ENCODE peak calls at places on chromosome 13, in five cellular contexts. L is WERI-Rb-1, G is heart left ventricle, N is thoracic aorta, Y is endothelial cell. I is an unnamed sample.
A peak's percentile ranks its signal among the peaks of the same experiment; 100 is the strongest.

GRCh38 chr13:110382830-110383229 is 75.7 kb downstream of the COL4A2 start:
- DNase-seq in Y (no peak), G (no peak), N (no peak), L (no peak), I (no peak)

GRCh38 chr13:110155072-110155471 is 151.9 kb downstream of the COL4A1 start:
- DNase-seq in Y (no peak), G (no peak), N (no peak), L (no peak), I (no peak)

GRCh38 chr13:24264976-24265375 is 44.4 kb upstream of the C1QTNF9 start:
- DNase-seq in Y (no peak), N (no peak), G (peak; percentile 68), L (no peak), I (no peak)

GRCh38 chr13:109155301-109155761 is 525.9 kb downstream of the MYO16 start:
- DNase-seq in G (no peak), N (no peak), Y (no peak), L (no peak), I (peak; percentile 56)

GRCh38 chr13:102261809-102262208 is 140.0 kb downstream of the FGF14 start:
- DNase-seq in N (no peak), L (no peak), Y (no peak), G (no peak), I (no peak)

GRCh38 chr13:24650157-24650556 is 30.1 kb upstream of the ATP12A start:
- DNase-seq in L (no peak), G (no peak), Y (no peak), N (no peak), I (peak; percentile 72)

GRCh38 chr13:27770809-27771208 is 21.5 kb upstream of the GSX1 start:
- DNase-seq in L (peak; percentile 47), N (no peak), G (no peak), Y (peak; percentile 44), I (no peak)

GRCh38 chr13:99150575-99151370 is 49.9 kb upstream of the UBAC2 start:
- DNase-seq in N (no peak), Y (no peak), L (no peak), G (no peak), I (peak; percentile 44)

GRCh38 chr13:39565036-39565949 is 37.7 kb downstream of the LHFPL6 start:
- DNase-seq in N (no peak), G (no peak), L (no peak), Y (no peak), I (peak; percentile 46)

GRCh38 chr13:29111446-29111845 is 291.3 kb downstream of the MTUS2 start:
- DNase-seq in Y (no peak), G (no peak), N (no peak), L (no peak), I (no peak)

GRCh38 chr13:59391696-59392095 is 772.0 kb downstream of the DIAPH3 start:
- DNase-seq in G (no peak), N (no peak), Y (peak; percentile 65), L (peak; percentile 35), I (peak; percentile 47)

GRCh38 chr13:20239748-20240147 is 7.6 kb upstream of the GJB6 start:
- DNase-seq in L (no peak), Y (no peak), G (no peak), N (no peak), I (no peak)

GRCh38 chr13:42078113-42078769 is 29.8 kb downstream of the DGKH start:
- DNase-seq in Y (no peak), L (no peak), N (no peak), G (no peak), I (no peak)
- TF ChIP-seq CTCF in Y (no peak), L (no peak), N (no peak), G (peak; percentile 43), I (no peak)

DNA sequence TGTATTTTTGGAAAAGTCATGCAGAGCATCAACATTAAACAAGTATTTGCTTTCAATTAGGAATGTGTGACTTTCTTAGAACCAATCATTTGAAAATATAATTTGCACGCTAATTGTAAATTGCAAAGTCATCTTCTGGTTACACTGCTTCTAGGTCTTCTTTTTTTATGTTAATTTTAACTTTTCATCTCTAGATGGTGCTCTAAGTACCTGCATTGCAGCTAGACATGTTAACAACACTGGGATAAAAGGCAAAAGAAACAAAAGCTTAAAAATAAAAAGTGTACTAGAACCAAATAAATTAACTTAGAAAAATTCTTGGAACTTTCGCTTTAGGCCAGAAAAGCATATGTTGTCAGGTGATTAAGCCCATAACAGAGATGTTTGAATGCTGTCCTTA is 2758.2 kb downstream of the PCDH9 start:
- DNase-seq in G (no peak), Y (no peak), N (no peak), L (no peak), I (no peak)
- TF ChIP-seq CTCF in G (peak; percentile 55), Y (peak; percentile 21), N (peak; percentile 35), L (no peak), I (peak; percentile 25)

DNA sequence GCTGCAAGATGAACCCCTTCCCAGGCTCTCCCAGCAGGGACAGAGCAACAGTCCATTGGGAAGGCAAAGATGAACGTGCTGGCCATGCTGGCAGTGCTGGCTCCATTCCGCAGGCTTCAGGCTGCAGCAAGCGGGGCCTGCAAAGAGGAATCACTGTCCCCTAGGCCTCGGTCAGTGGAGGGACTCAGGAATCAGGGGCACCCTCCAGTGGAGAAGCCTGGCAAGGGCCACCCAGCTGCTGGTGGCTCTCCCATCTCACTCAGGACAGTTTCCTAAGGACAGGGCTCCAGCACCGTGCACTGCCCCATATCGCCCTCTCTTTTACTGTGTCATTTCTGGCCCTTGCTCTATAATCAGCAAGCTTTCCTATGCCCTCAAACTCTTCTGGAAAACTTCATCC is 498.6 kb downstream of the EFNB2 start:
- DNase-seq in Y (no peak), G (no peak), N (no peak), L (peak; percentile 91), I (no peak)
- TF ChIP-seq CTCF in Y (no peak), G (no peak), N (no peak), L (peak; percentile 99), I (no peak)

GRCh38 chr13:31044658-31045620 is 112.5 kb downstream of the TEX26 start:
- DNase-seq in G (no peak), L (no peak), Y (no peak), N (no peak), I (no peak)
- TF ChIP-seq CTCF in G (peak; percentile 4), L (no peak), Y (peak; percentile 2), N (no peak), I (no peak)

I was measured in AG09319.